ENCODE peak calls at places on chromosomes 1 and 21, in six cellular contexts. C is RPMI7951, N is BE2C, G is stomach, E is fibroblast of the conjunctiva, H is amniotic stem cell. D is an unnamed sample.

GRCh38 chr1:175895966-175896365 is 152.6 kb upstream of the TNR start:
- DNase-seq in C (no peak), H (no peak), G (no peak), E (no peak), N (no peak), D (no peak)

GRCh38 chr1:15426492-15427279 is 11.6 kb upstream of the CTRC start:
- DNase-seq in H (no peak), N (no peak), E (peak), G (no peak), C (peak), D (peak)

GRCh38 chr1:212291505-212292134 is 6.4 kb downstream of the PPP2R5A start:
- DNase-seq in C (peak), G (no peak), E (no peak), N (peak), H (no peak), D (no peak)

GRCh38 chr1:199671684-199672083 is 355.8 kb upstream of the NR5A2 start:
- DNase-seq in C (no peak), H (no peak), G (no peak), E (no peak), N (no peak), D (no peak)

GRCh38 chr21:40830836-40831235 is 16.1 kb downstream of the DSCAM start:
- DNase-seq in N (no peak), C (no peak), H (no peak), G (no peak), E (no peak), D (no peak)

GRCh38 chr1:12434174-12434573 is 183.8 kb downstream of the DHRS3 start:
- DNase-seq in G (no peak), E (no peak), H (no peak), C (peak), N (no peak), D (peak)

GRCh38 chr1:210072129-210072528 is 134.1 kb downstream of the SYT14 start:
- DNase-seq in C (peak), G (no peak), N (no peak), E (peak), H (peak), D (no peak)

GRCh38 chr1:63739452-63739851 is 34.4 kb upstream of the ROR1 start:
- DNase-seq in G (no peak), N (no peak), C (no peak), E (no peak), H (no peak), D (no peak)

GRCh38 chr1:178999061-178999460 is 26.6 kb upstream of the FAM20B start:
- DNase-seq in C (no peak), E (no peak), H (no peak), G (no peak), N (no peak), D (no peak)

GRCh38 chr1:106768501-106768900 is 288.0 kb upstream of the PRMT6 start:
- DNase-seq in G (no peak), N (no peak), H (no peak), E (no peak), C (no peak), D (no peak)

GRCh38 chr1:111422546-111423391 is 4.8 kb downstream of the OVGP1 start:
- DNase-seq in C (peak), G (peak), N (no peak), H (no peak), E (no peak), D (no peak)

GRCh38 chr1:42484382-42484781 is 21.3 kb downstream of the CCDC30 start:
- DNase-seq in G (no peak), E (peak), N (no peak), C (peak), H (peak), D (no peak)

GRCh38 chr1:6210606-6211355 is 4.9 kb downstream of the RNF207 start:
- DNase-seq in G (no peak), C (no peak), N (no peak), H (no peak), E (no peak), D (no peak)

GRCh38 chr1:116373451-116374339 is 651 bp downstream of the ATP1A1 start:
- DNase-seq in E (no peak), H (no peak), N (peak), C (peak), G (peak), D (peak)

D was measured in T1000.